ENCODE peak calls at places on chromosomes 7 and 10, in eight cellular contexts. One of them, this sample, is unnamed.
A peak's percentile ranks its signal among the peaks of the same experiment; 100 is the strongest.

GRCh38 chr10:11035318-11035920 is 17.7 kb downstream of the CELF2 start:
- DNase-seq in coronary artery: no peak
- DNase-seq in brain microvascular endothelial cell: peak; percentile 89
- DNase-seq in fibroblast of lung: peak; percentile 77
- DNase-seq in transverse colon: peak; percentile 34
- DNase-seq in CD4-positive, CD25-positive, alpha-beta regulatory T cell: no peak
- DNase-seq in mammary epithelial cell: peak; percentile 41
- DNase-seq in uterus: peak; percentile 72
- DNase-seq in this sample: peak; percentile 58

GRCh38 chr10:3464760-3465405 is 292.3 kb upstream of the PITRM1 start:
- DNase-seq in coronary artery: no peak
- DNase-seq in brain microvascular endothelial cell: no peak
- DNase-seq in fibroblast of lung: no peak
- DNase-seq in transverse colon: peak; percentile 42
- DNase-seq in CD4-positive, CD25-positive, alpha-beta regulatory T cell: no peak
- DNase-seq in mammary epithelial cell: no peak
- DNase-seq in uterus: no peak
- DNase-seq in this sample: no peak

GRCh38 chr10:59279991-59280390 is 82.4 kb downstream of the FAM13C start:
- DNase-seq in coronary artery: no peak
- DNase-seq in brain microvascular endothelial cell: no peak
- DNase-seq in fibroblast of lung: no peak
- DNase-seq in transverse colon: no peak
- DNase-seq in CD4-positive, CD25-positive, alpha-beta regulatory T cell: no peak
- DNase-seq in mammary epithelial cell: no peak
- DNase-seq in uterus: no peak
- DNase-seq in this sample: no peak

GRCh38 chr10:132610071-132610701 is 72.6 kb downstream of the INPP5A start:
- DNase-seq in coronary artery: peak; percentile 62
- DNase-seq in brain microvascular endothelial cell: no peak
- DNase-seq in fibroblast of lung: no peak
- DNase-seq in transverse colon: no peak
- DNase-seq in CD4-positive, CD25-positive, alpha-beta regulatory T cell: no peak
- DNase-seq in mammary epithelial cell: no peak
- DNase-seq in uterus: no peak
- DNase-seq in this sample: no peak

GRCh38 chr7:105493928-105494325 is 28.1 kb downstream of the PUS7 start:
- DNase-seq in coronary artery: no peak
- DNase-seq in brain microvascular endothelial cell: peak; percentile 83
- DNase-seq in fibroblast of lung: peak; percentile 56
- DNase-seq in transverse colon: no peak
- DNase-seq in CD4-positive, CD25-positive, alpha-beta regulatory T cell: no peak
- DNase-seq in mammary epithelial cell: no peak
- DNase-seq in uterus: no peak
- DNase-seq in this sample: peak; percentile 92

GRCh38 chr7:7512861-7513597 is 22.6 kb downstream of the COL28A1 start:
- DNase-seq in coronary artery: no peak
- DNase-seq in brain microvascular endothelial cell: no peak
- DNase-seq in fibroblast of lung: no peak
- DNase-seq in transverse colon: peak; percentile 67
- DNase-seq in CD4-positive, CD25-positive, alpha-beta regulatory T cell: no peak
- DNase-seq in mammary epithelial cell: no peak
- DNase-seq in uterus: no peak
- DNase-seq in this sample: no peak

GRCh38 chr7:13189712-13190111 is 502.3 kb downstream of the ARL4A start:
- DNase-seq in coronary artery: no peak
- DNase-seq in brain microvascular endothelial cell: no peak
- DNase-seq in fibroblast of lung: no peak
- DNase-seq in transverse colon: no peak
- DNase-seq in CD4-positive, CD25-positive, alpha-beta regulatory T cell: no peak
- DNase-seq in mammary epithelial cell: no peak
- DNase-seq in uterus: no peak
- DNase-seq in this sample: peak; percentile 13

GRCh38 chr7:125547505-125547904 is 617.9 kb upstream of the POT1 start:
- DNase-seq in coronary artery: no peak
- DNase-seq in brain microvascular endothelial cell: no peak
- DNase-seq in fibroblast of lung: no peak
- DNase-seq in transverse colon: no peak
- DNase-seq in CD4-positive, CD25-positive, alpha-beta regulatory T cell: no peak
- DNase-seq in mammary epithelial cell: no peak
- DNase-seq in uterus: no peak
- DNase-seq in this sample: no peak

GRCh38 chr7:146146866-146147265 is 30.3 kb downstream of the CNTNAP2 start:
- DNase-seq in coronary artery: no peak
- DNase-seq in brain microvascular endothelial cell: peak; percentile 80
- DNase-seq in fibroblast of lung: peak; percentile 27
- DNase-seq in transverse colon: no peak
- DNase-seq in CD4-positive, CD25-positive, alpha-beta regulatory T cell: no peak
- DNase-seq in mammary epithelial cell: no peak
- DNase-seq in uterus: no peak
- DNase-seq in this sample: peak; percentile 2

GRCh38 chr7:159075563-159076238 is 69.0 kb downstream of the VIPR2 start:
- DNase-seq in coronary artery: peak; percentile 66
- DNase-seq in brain microvascular endothelial cell: no peak
- DNase-seq in fibroblast of lung: no peak
- DNase-seq in transverse colon: no peak
- DNase-seq in CD4-positive, CD25-positive, alpha-beta regulatory T cell: no peak
- DNase-seq in mammary epithelial cell: no peak
- DNase-seq in uterus: no peak
- DNase-seq in this sample: no peak

GRCh38 chr7:101900103-101900502 is 82.7 kb downstream of the CUX1 start:
- DNase-seq in coronary artery: no peak
- DNase-seq in brain microvascular endothelial cell: no peak
- DNase-seq in fibroblast of lung: no peak
- DNase-seq in transverse colon: no peak
- DNase-seq in CD4-positive, CD25-positive, alpha-beta regulatory T cell: no peak
- DNase-seq in mammary epithelial cell: peak; percentile 48
- DNase-seq in uterus: no peak
- DNase-seq in this sample: peak; percentile 31

GRCh38 chr7:29479606-29480200 is 83.9 kb upstream of the PRR15 start:
- DNase-seq in coronary artery: no peak
- DNase-seq in brain microvascular endothelial cell: no peak
- DNase-seq in fibroblast of lung: peak; percentile 71
- DNase-seq in transverse colon: peak; percentile 35
- DNase-seq in CD4-positive, CD25-positive, alpha-beta regulatory T cell: no peak
- DNase-seq in mammary epithelial cell: no peak
- DNase-seq in uterus: peak; percentile 36
- DNase-seq in this sample: no peak

GRCh38 chr7:29482056-29482455 is 81.6 kb upstream of the PRR15 start:
- DNase-seq in coronary artery: no peak
- DNase-seq in brain microvascular endothelial cell: no peak
- DNase-seq in fibroblast of lung: no peak
- DNase-seq in transverse colon: no peak
- DNase-seq in CD4-positive, CD25-positive, alpha-beta regulatory T cell: no peak
- DNase-seq in mammary epithelial cell: no peak
- DNase-seq in uterus: no peak
- DNase-seq in this sample: no peak

GRCh38 chr7:29480456-29480855 is 83.2 kb upstream of the PRR15 start:
- DNase-seq in coronary artery: no peak
- DNase-seq in brain microvascular endothelial cell: no peak
- DNase-seq in fibroblast of lung: no peak
- DNase-seq in transverse colon: no peak
- DNase-seq in CD4-positive, CD25-positive, alpha-beta regulatory T cell: no peak
- DNase-seq in mammary epithelial cell: no peak
- DNase-seq in uterus: peak; percentile 74
- DNase-seq in this sample: no peak

GRCh38 chr7:29483219-29484104 is 80.2 kb upstream of the PRR15 start:
- DNase-seq in coronary artery: no peak
- DNase-seq in brain microvascular endothelial cell: no peak
- DNase-seq in fibroblast of lung: peak; percentile 19
- DNase-seq in transverse colon: no peak
- DNase-seq in CD4-positive, CD25-positive, alpha-beta regulatory T cell: no peak
- DNase-seq in mammary epithelial cell: no peak
- DNase-seq in uterus: peak; percentile 19
- DNase-seq in this sample: no peak

GRCh38 chr7:29480934-29481625 is 82.6 kb upstream of the PRR15 start:
- DNase-seq in coronary artery: no peak
- DNase-seq in brain microvascular endothelial cell: no peak
- DNase-seq in fibroblast of lung: no peak
- DNase-seq in transverse colon: no peak
- DNase-seq in CD4-positive, CD25-positive, alpha-beta regulatory T cell: no peak
- DNase-seq in mammary epithelial cell: no peak
- DNase-seq in uterus: no peak
- DNase-seq in this sample: no peak
- H3K4me3 ChIP-seq in coronary artery: peak overlapping the region; percentile 48
- H3K4me3 ChIP-seq in brain microvascular endothelial cell: no peak overlapping the region
- H3K4me3 ChIP-seq in fibroblast of lung: no peak overlapping the region
- H3K4me3 ChIP-seq in transverse colon: no peak overlapping the region
- H3K4me3 ChIP-seq in CD4-positive, CD25-positive, alpha-beta regulatory T cell: no peak overlapping the region
- H3K4me3 ChIP-seq in mammary epithelial cell: no peak overlapping the region
- H3K4me3 ChIP-seq in uterus: peak overlapping the region; percentile 20
- H3K4me3 ChIP-seq in this sample: no peak overlapping the region

GRCh38 chr7:137342340-137342739 is 1.2 kb downstream of the PTN start:
- DNase-seq in coronary artery: no peak
- DNase-seq in brain microvascular endothelial cell: no peak
- DNase-seq in fibroblast of lung: peak; percentile 51
- DNase-seq in transverse colon: no peak
- DNase-seq in CD4-positive, CD25-positive, alpha-beta regulatory T cell: no peak
- DNase-seq in mammary epithelial cell: no peak
- DNase-seq in uterus: no peak
- DNase-seq in this sample: no peak
- H3K4me3 ChIP-seq in coronary artery: peak overlapping the region; percentile 71
- H3K4me3 ChIP-seq in brain microvascular endothelial cell: no peak overlapping the region
- H3K4me3 ChIP-seq in fibroblast of lung: peak overlapping the region; percentile 70
- H3K4me3 ChIP-seq in transverse colon: peak overlapping the region; percentile 47
- H3K4me3 ChIP-seq in CD4-positive, CD25-positive, alpha-beta regulatory T cell: no peak overlapping the region
- H3K4me3 ChIP-seq in mammary epithelial cell: no peak overlapping the region
- H3K4me3 ChIP-seq in uterus: peak overlapping the region; percentile 34
- H3K4me3 ChIP-seq in this sample: peak overlapping the region; percentile 11

GRCh38 chr10:26439436-26440090 is 1.4 kb downstream of the APBB1IP start:
- DNase-seq in coronary artery: no peak
- DNase-seq in brain microvascular endothelial cell: no peak
- DNase-seq in fibroblast of lung: no peak
- DNase-seq in transverse colon: no peak
- DNase-seq in CD4-positive, CD25-positive, alpha-beta regulatory T cell: peak; percentile 48
- DNase-seq in mammary epithelial cell: no peak
- DNase-seq in uterus: no peak
- DNase-seq in this sample: peak; percentile 51
- H3K4me3 ChIP-seq in coronary artery: peak overlapping the region; percentile 68
- H3K4me3 ChIP-seq in brain microvascular endothelial cell: no peak overlapping the region
- H3K4me3 ChIP-seq in fibroblast of lung: no peak overlapping the region
- H3K4me3 ChIP-seq in transverse colon: peak overlapping the region; percentile 64
- H3K4me3 ChIP-seq in CD4-positive, CD25-positive, alpha-beta regulatory T cell: peak overlapping the region; percentile 95
- H3K4me3 ChIP-seq in mammary epithelial cell: no peak overlapping the region
- H3K4me3 ChIP-seq in uterus: no peak overlapping the region
- H3K4me3 ChIP-seq in this sample: peak overlapping the region; percentile 68

GRCh38 chr7:54932818-54933543 is 85.8 kb upstream of the EGFR start:
- DNase-seq in coronary artery: no peak
- DNase-seq in brain microvascular endothelial cell: peak; percentile 57
- DNase-seq in fibroblast of lung: peak; percentile 53
- DNase-seq in transverse colon: peak; percentile 63
- DNase-seq in CD4-positive, CD25-positive, alpha-beta regulatory T cell: no peak
- DNase-seq in mammary epithelial cell: peak; percentile 64
- DNase-seq in uterus: peak; percentile 39
- DNase-seq in this sample: peak; percentile 66
- H3K4me3 ChIP-seq in coronary artery: peak overlapping the region; percentile 77
- H3K4me3 ChIP-seq in brain microvascular endothelial cell: peak overlapping the region; percentile 54
- H3K4me3 ChIP-seq in fibroblast of lung: peak overlapping the region; percentile 23
- H3K4me3 ChIP-seq in transverse colon: peak overlapping the region; percentile 46
- H3K4me3 ChIP-seq in CD4-positive, CD25-positive, alpha-beta regulatory T cell: no peak overlapping the region
- H3K4me3 ChIP-seq in mammary epithelial cell: peak overlapping the region; percentile 52
- H3K4me3 ChIP-seq in uterus: peak overlapping the region; percentile 45
- H3K4me3 ChIP-seq in this sample: peak overlapping the region; percentile 55